ENCODE peak calls at places on chromosomes 3 and 15, in six cellular contexts. Y is activated T-helper 1 cell treated with anti-CD3 and anti-CD28 coated beads, Interleukin-2, amount 50 U/mL, for 16 hours; B is activated CD8-positive, alpha-beta memory T cell treated with anti-CD3 and anti-CD28 coated beads, Interleukin-2, amount 50 U/mL, for 48 hours; K is ACHN; R is brain microvascular endothelial cell; P is non-pigmented ciliary epithelial cell. I is an unnamed sample.

GRCh38 chr15:68307131-68307928 is 29.8 kb downstream of the FEM1B start:
- DNase-seq in R (no peak), Y (no peak), P (no peak), B (peak), K (no peak), I (no peak)

GRCh38 chr15:65836665-65837064 is 32.6 kb upstream of the RAB11A start:
- DNase-seq in K (no peak), R (no peak), Y (no peak), P (no peak), B (no peak), I (no peak)

GRCh38 chr15:80572337-80572736 is 122.8 kb upstream of the ABHD17C start:
- DNase-seq in B (no peak), R (no peak), K (no peak), P (no peak), Y (no peak), I (no peak)

GRCh38 chr15:53716909-53717878 is 42.3 kb downstream of the WDR72 start:
- DNase-seq in R (peak), B (no peak), P (no peak), K (peak), Y (no peak), I (no peak)

GRCh38 chr15:58221591-58222241 is 83.5 kb downstream of the AQP9 start:
- DNase-seq in R (peak), B (no peak), Y (no peak), K (peak), P (no peak), I (no peak)

GRCh38 chr3:48565591-48566400 is 2.2 kb upstream of the UCN2 start:
- DNase-seq in Y (no peak), B (no peak), K (peak), P (no peak), R (peak), I (no peak)

GRCh38 chr15:100849021-100849831 is 30.4 kb upstream of the ALDH1A3 start:
- DNase-seq in Y (peak), K (peak), P (no peak), B (peak), R (peak), I (peak)

GRCh38 chr3:57822686-57823085 is 66.6 kb downstream of the SLMAP start:
- DNase-seq in Y (no peak), P (no peak), K (no peak), B (no peak), R (no peak), I (no peak)

GRCh38 chr3:106086636-106087035 is 217.8 kb upstream of the CBLB start:
- DNase-seq in Y (no peak), K (no peak), B (no peak), R (no peak), P (no peak), I (no peak)